ENCODE peak calls at places on chromosomes 1 and 21, in seven cellular contexts. One of them, this sample, is unnamed.

GRCh38 chr1:59779949-59780348 is 34.8 kb upstream of the HOOK1 start:
- DNase-seq in renal cortical epithelial cell: no peak
- DNase-seq in SK-N-DZ: no peak
- DNase-seq in NCI-H345: no peak
- DNase-seq in tibial artery: no peak
- DNase-seq in lower lobe of right lung: no peak
- DNase-seq in AG08395: no peak
- DNase-seq in this sample: no peak

GRCh38 chr1:17780916-17781315 is 25.8 kb downstream of the ACTL8 start:
- DNase-seq in renal cortical epithelial cell: no peak
- DNase-seq in SK-N-DZ: no peak
- DNase-seq in NCI-H345: no peak
- DNase-seq in tibial artery: no peak
- DNase-seq in lower lobe of right lung: no peak
- DNase-seq in AG08395: no peak
- DNase-seq in this sample: no peak

GRCh38 chr1:161803181-161803580 is 37.1 kb downstream of the ATF6 start:
- DNase-seq in renal cortical epithelial cell: no peak
- DNase-seq in SK-N-DZ: no peak
- DNase-seq in NCI-H345: no peak
- DNase-seq in tibial artery: no peak
- DNase-seq in lower lobe of right lung: no peak
- DNase-seq in AG08395: no peak
- DNase-seq in this sample: no peak

GRCh38 chr1:175158133-175158532 is 34.4 kb downstream of the KIAA0040 start:
- DNase-seq in renal cortical epithelial cell: no peak
- DNase-seq in SK-N-DZ: peak
- DNase-seq in NCI-H345: no peak
- DNase-seq in tibial artery: no peak
- DNase-seq in lower lobe of right lung: no peak
- DNase-seq in AG08395: no peak
- DNase-seq in this sample: no peak

GRCh38 chr1:2210786-2211185 is 16.2 kb upstream of the FAAP20 start:
- DNase-seq in renal cortical epithelial cell: no peak
- DNase-seq in SK-N-DZ: no peak
- DNase-seq in NCI-H345: no peak
- DNase-seq in tibial artery: no peak
- DNase-seq in lower lobe of right lung: no peak
- DNase-seq in AG08395: no peak
- DNase-seq in this sample: peak

GRCh38 chr1:6365047-6365446 is 28.5 kb downstream of the ACOT7 start:
- DNase-seq in renal cortical epithelial cell: no peak
- DNase-seq in SK-N-DZ: no peak
- DNase-seq in NCI-H345: peak
- DNase-seq in tibial artery: no peak
- DNase-seq in lower lobe of right lung: no peak
- DNase-seq in AG08395: no peak
- DNase-seq in this sample: no peak

GRCh38 chr1:229479660-229480399 is 28.3 kb downstream of the NUP133 start:
- DNase-seq in renal cortical epithelial cell: no peak
- DNase-seq in SK-N-DZ: no peak
- DNase-seq in NCI-H345: no peak
- DNase-seq in tibial artery: no peak
- DNase-seq in lower lobe of right lung: no peak
- DNase-seq in AG08395: no peak
- DNase-seq in this sample: no peak

GRCh38 chr1:151574575-151575529 is 34.7 kb downstream of the TUFT1 start:
- DNase-seq in renal cortical epithelial cell: no peak
- DNase-seq in SK-N-DZ: no peak
- DNase-seq in NCI-H345: no peak
- DNase-seq in tibial artery: no peak
- DNase-seq in lower lobe of right lung: no peak
- DNase-seq in AG08395: peak
- DNase-seq in this sample: no peak

GRCh38 chr1:154440031-154440430 is 34.9 kb downstream of the IL6R start:
- DNase-seq in renal cortical epithelial cell: no peak
- DNase-seq in SK-N-DZ: no peak
- DNase-seq in NCI-H345: no peak
- DNase-seq in tibial artery: no peak
- DNase-seq in lower lobe of right lung: no peak
- DNase-seq in AG08395: no peak
- DNase-seq in this sample: no peak

GRCh38 chr1:243513726-243514491 is 258.1 kb downstream of the SDCCAG8 start:
- DNase-seq in renal cortical epithelial cell: peak
- DNase-seq in SK-N-DZ: no peak
- DNase-seq in NCI-H345: no peak
- DNase-seq in tibial artery: no peak
- DNase-seq in lower lobe of right lung: no peak
- DNase-seq in AG08395: peak
- DNase-seq in this sample: no peak

GRCh38 chr1:51664412-51665240 is 47.7 kb downstream of the OSBPL9 start:
- DNase-seq in renal cortical epithelial cell: peak
- DNase-seq in SK-N-DZ: no peak
- DNase-seq in NCI-H345: no peak
- DNase-seq in tibial artery: no peak
- DNase-seq in lower lobe of right lung: no peak
- DNase-seq in AG08395: no peak
- DNase-seq in this sample: no peak

GRCh38 chr1:157004771-157005170 is 40.8 kb downstream of the ARHGEF11 start:
- DNase-seq in renal cortical epithelial cell: no peak
- DNase-seq in SK-N-DZ: no peak
- DNase-seq in NCI-H345: no peak
- DNase-seq in tibial artery: no peak
- DNase-seq in lower lobe of right lung: no peak
- DNase-seq in AG08395: peak
- DNase-seq in this sample: no peak

GRCh38 chr1:156840880-156841279 is 18.0 kb downstream of the INSRR start:
- DNase-seq in renal cortical epithelial cell: no peak
- DNase-seq in SK-N-DZ: no peak
- DNase-seq in NCI-H345: no peak
- DNase-seq in tibial artery: no peak
- DNase-seq in lower lobe of right lung: no peak
- DNase-seq in AG08395: no peak
- DNase-seq in this sample: no peak

GRCh38 chr21:24160528-24160927 is 1446.8 kb downstream of the MRPL39 start:
- DNase-seq in renal cortical epithelial cell: no peak
- DNase-seq in SK-N-DZ: no peak
- DNase-seq in NCI-H345: no peak
- DNase-seq in tibial artery: no peak
- DNase-seq in lower lobe of right lung: no peak
- DNase-seq in AG08395: no peak
- DNase-seq in this sample: no peak

GRCh38 chr1:21605964-21606705 is 63.0 kb downstream of the RAP1GAP start:
- DNase-seq in renal cortical epithelial cell: no peak
- DNase-seq in SK-N-DZ: no peak
- DNase-seq in NCI-H345: no peak
- DNase-seq in tibial artery: no peak
- DNase-seq in lower lobe of right lung: no peak
- DNase-seq in AG08395: no peak
- DNase-seq in this sample: no peak

GRCh38 chr21:37912616-37913015 is 3.6 kb downstream of the KCNJ6 start:
- DNase-seq in renal cortical epithelial cell: no peak
- DNase-seq in SK-N-DZ: no peak
- DNase-seq in NCI-H345: no peak
- DNase-seq in tibial artery: no peak
- DNase-seq in lower lobe of right lung: no peak
- DNase-seq in AG08395: no peak
- DNase-seq in this sample: no peak

GRCh38 chr1:160428655-160429054 is 28.3 kb downstream of the VANGL2 start:
- DNase-seq in renal cortical epithelial cell: peak
- DNase-seq in SK-N-DZ: no peak
- DNase-seq in NCI-H345: peak
- DNase-seq in tibial artery: no peak
- DNase-seq in lower lobe of right lung: no peak
- DNase-seq in AG08395: peak
- DNase-seq in this sample: peak

GRCh38 chr1:56446531-56447098 is 132.7 kb downstream of the PLPP3 start:
- DNase-seq in renal cortical epithelial cell: no peak
- DNase-seq in SK-N-DZ: no peak
- DNase-seq in NCI-H345: no peak
- DNase-seq in tibial artery: peak
- DNase-seq in lower lobe of right lung: no peak
- DNase-seq in AG08395: no peak
- DNase-seq in this sample: no peak

GRCh38 chr1:55827350-55827749 is 612.2 kb upstream of the USP24 start:
- DNase-seq in renal cortical epithelial cell: peak
- DNase-seq in SK-N-DZ: no peak
- DNase-seq in NCI-H345: no peak
- DNase-seq in tibial artery: no peak
- DNase-seq in lower lobe of right lung: no peak
- DNase-seq in AG08395: peak
- DNase-seq in this sample: no peak

GRCh38 chr1:6098303-6099215 is 52.9 kb downstream of the KCNAB2 start:
- DNase-seq in renal cortical epithelial cell: no peak
- DNase-seq in SK-N-DZ: no peak
- DNase-seq in NCI-H345: no peak
- DNase-seq in tibial artery: peak
- DNase-seq in lower lobe of right lung: peak
- DNase-seq in AG08395: peak
- DNase-seq in this sample: peak

GRCh38 chr1:90526954-90527353 is 190.1 kb downstream of the BARHL2 start:
- DNase-seq in renal cortical epithelial cell: no peak
- DNase-seq in SK-N-DZ: no peak
- DNase-seq in NCI-H345: no peak
- DNase-seq in tibial artery: no peak
- DNase-seq in lower lobe of right lung: no peak
- DNase-seq in AG08395: no peak
- DNase-seq in this sample: no peak

GRCh38 chr1:3312894-3313578 is 141.4 kb upstream of the ARHGEF16 start:
- DNase-seq in renal cortical epithelial cell: peak
- DNase-seq in SK-N-DZ: no peak
- DNase-seq in NCI-H345: no peak
- DNase-seq in tibial artery: peak
- DNase-seq in lower lobe of right lung: peak
- DNase-seq in AG08395: peak
- DNase-seq in this sample: peak

GRCh38 chr1:214514032-214514818 is 37.2 kb downstream of the PTPN14 start:
- DNase-seq in renal cortical epithelial cell: peak
- DNase-seq in SK-N-DZ: no peak
- DNase-seq in NCI-H345: peak
- DNase-seq in tibial artery: no peak
- DNase-seq in lower lobe of right lung: no peak
- DNase-seq in AG08395: no peak
- DNase-seq in this sample: no peak

GRCh38 chr1:41780322-41780721 is 138.4 kb downstream of the HIVEP3 start:
- DNase-seq in renal cortical epithelial cell: no peak
- DNase-seq in SK-N-DZ: no peak
- DNase-seq in NCI-H345: no peak
- DNase-seq in tibial artery: no peak
- DNase-seq in lower lobe of right lung: no peak
- DNase-seq in AG08395: no peak
- DNase-seq in this sample: no peak

GRCh38 chr1:228648647-228649383 is 86.5 kb upstream of the RHOU start:
- DNase-seq in renal cortical epithelial cell: no peak
- DNase-seq in SK-N-DZ: no peak
- DNase-seq in NCI-H345: no peak
- DNase-seq in tibial artery: no peak
- DNase-seq in lower lobe of right lung: no peak
- DNase-seq in AG08395: no peak
- DNase-seq in this sample: no peak

GRCh38 chr1:3064901-3065300 is 4.1 kb upstream of the PRDM16 start:
- DNase-seq in renal cortical epithelial cell: no peak
- DNase-seq in SK-N-DZ: no peak
- DNase-seq in NCI-H345: no peak
- DNase-seq in tibial artery: no peak
- DNase-seq in lower lobe of right lung: no peak
- DNase-seq in AG08395: no peak
- DNase-seq in this sample: peak

GRCh38 chr1:247421074-247421473 is 5.1 kb downstream of the NLRP3 start:
- DNase-seq in renal cortical epithelial cell: peak
- DNase-seq in SK-N-DZ: no peak
- DNase-seq in NCI-H345: no peak
- DNase-seq in tibial artery: no peak
- DNase-seq in lower lobe of right lung: no peak
- DNase-seq in AG08395: no peak
- DNase-seq in this sample: no peak

GRCh38 chr1:27436204-27437159 is 44.1 kb downstream of the GPR3 start:
- DNase-seq in renal cortical epithelial cell: peak
- DNase-seq in SK-N-DZ: no peak
- DNase-seq in NCI-H345: no peak
- DNase-seq in tibial artery: peak
- DNase-seq in lower lobe of right lung: no peak
- DNase-seq in AG08395: peak
- DNase-seq in this sample: no peak

This sample was measured in ascending aorta.